ENCODE peak calls at places on chromosomes 2 and 18, in seven cellular contexts. N is cardiac muscle cell, Y is neuronal stem cell, U is K562, O is pancreas, B is aorta, A is ovary. G is an unnamed sample.

GRCh38 chr2:44897406-44897805 is 44.1 kb upstream of the SIX3 start:
- DNase-seq in N (no peak), Y (no peak), U (no peak), O (no peak), B (no peak), A (no peak), G (no peak)

GRCh38 chr2:189179607-189179979 is at the start of gene COL5A2:
- DNase-seq in N (peak; percentile 69), Y (peak; percentile 40), U (no peak), O (peak; percentile 15), B (peak; percentile 49), A (peak; percentile 42), G (no peak)

GRCh38 chr2:231717281-231718180 is 9.2 kb downstream of the PTMA start:
- DNase-seq in N (no peak), Y (no peak), U (peak; percentile 62), O (no peak), B (peak; percentile 68), A (no peak), G (no peak)

GRCh38 chr2:180715044-180715443 is 265.4 kb upstream of the UBE2E3 start:
- DNase-seq in N (no peak), Y (no peak), U (no peak), O (no peak), B (no peak), A (no peak), G (no peak)

GRCh38 chr2:214006601-214007000 is 404.3 kb upstream of the VWC2L start:
- DNase-seq in N (no peak), Y (no peak), U (no peak), O (no peak), B (no peak), A (no peak), G (no peak)

GRCh38 chr2:85119900-85120299 is 13.3 kb upstream of the TCF7L1 start:
- DNase-seq in N (no peak), Y (peak; percentile 4), U (no peak), O (no peak), B (no peak), A (no peak), G (no peak)

GRCh38 chr18:4399929-4400328 is 55.2 kb downstream of the DLGAP1 start:
- DNase-seq in N (no peak), Y (no peak), U (no peak), O (no peak), B (no peak), A (no peak), G (no peak)

GRCh38 chr18:26640541-26640940 is 92.2 kb upstream of the KCTD1 start:
- DNase-seq in N (no peak), Y (no peak), U (no peak), O (no peak), B (no peak), A (no peak), G (no peak)

GRCh38 chr2:86072271-86072858 is 33.3 kb downstream of the POLR1A start:
- DNase-seq in N (no peak), Y (no peak), U (no peak), O (peak; percentile 88), B (peak; percentile 89), A (no peak), G (peak; percentile 86)

GRCh38 chr2:106575955-106576354 is 88.8 kb downstream of the CD8B2 start:
- DNase-seq in N (peak; percentile 57), Y (peak; percentile 33), U (no peak), O (peak; percentile 23), B (peak; percentile 63), A (peak; percentile 39), G (no peak)

GRCh38 chr2:72041638-72042111 is 106.0 kb downstream of the CYP26B1 start:
- DNase-seq in N (no peak), Y (no peak), U (no peak), O (no peak), B (no peak), A (no peak), G (peak; percentile 31)

GRCh38 chr2:52629944-52630343 is 1137.7 kb upstream of the CHAC2 start:
- DNase-seq in N (no peak), Y (no peak), U (no peak), O (no peak), B (no peak), A (no peak), G (no peak)

GRCh38 chr2:100178085-100178788 is 35.8 kb upstream of the AFF3 start:
- DNase-seq in N (peak; percentile 53), Y (peak; percentile 11), U (peak; percentile 52), O (no peak), B (no peak), A (no peak), G (no peak)

GRCh38 chr2:191171708-191172355 is 21.0 kb upstream of the STAT4 start:
- DNase-seq in N (no peak), Y (peak; percentile 3), U (no peak), O (no peak), B (no peak), A (no peak), G (peak; percentile 47)

GRCh38 chr2:74206180-74206688 is 7.8 kb downstream of the MTHFD2 start:
- DNase-seq in N (no peak), Y (no peak), U (peak; percentile 33), O (no peak), B (no peak), A (no peak), G (no peak)

GRCh38 chr2:227450196-227450851 is 21.6 kb upstream of the AGFG1 start:
- DNase-seq in N (no peak), Y (no peak), U (no peak), O (no peak), B (no peak), A (no peak), G (no peak)

GRCh38 chr2:227451655-227451992 is 20.3 kb upstream of the AGFG1 start:
- DNase-seq in N (no peak), Y (no peak), U (no peak), O (no peak), B (no peak), A (no peak), G (no peak)

GRCh38 chr2:227453810-227454209 is 18.1 kb upstream of the AGFG1 start:
- DNase-seq in N (no peak), Y (no peak), U (no peak), O (no peak), B (no peak), A (no peak), G (no peak)

GRCh38 chr2:227454323-227454860 is 17.6 kb upstream of the AGFG1 start:
- DNase-seq in N (no peak), Y (no peak), U (no peak), O (no peak), B (no peak), A (no peak), G (no peak)

GRCh38 chr2:227450921-227451654 is 20.9 kb upstream of the AGFG1 start:
- DNase-seq in N (peak; percentile 40), Y (no peak), U (peak; percentile 83), O (no peak), B (no peak), A (no peak), G (no peak)
- H3K27ac ChIP-seq in N (peak overlapping the region; percentile 49), Y (no peak overlapping the region), U (peak overlapping the region; percentile 86), O (peak overlapping the region; percentile 51), B (no peak overlapping the region), A (no peak overlapping the region), G (no peak overlapping the region)

GRCh38 chr2:54581326-54582039 is 125.4 kb downstream of the SPTBN1 start:
- DNase-seq in N (no peak), Y (no peak), U (no peak), O (no peak), B (no peak), A (no peak), G (no peak)
- H3K4me3 ChIP-seq in N (no peak overlapping the region), Y (no peak overlapping the region), U (no peak overlapping the region), O (no peak overlapping the region), B (no peak overlapping the region), A (no peak overlapping the region), G (no peak overlapping the region)

GRCh38 chr2:238729261-238729935 is 118.5 kb upstream of the TWIST2 start:
- DNase-seq in N (no peak), Y (no peak), U (no peak), O (no peak), B (no peak), A (no peak), G (no peak)

GRCh38 chr2:238727585-238728321 is 120.1 kb upstream of the TWIST2 start:
- DNase-seq in N (no peak), Y (no peak), U (no peak), O (no peak), B (peak; percentile 73), A (peak; percentile 46), G (peak; percentile 49)

GRCh38 chr2:238731961-238732360 is 115.9 kb upstream of the TWIST2 start:
- DNase-seq in N (no peak), Y (no peak), U (no peak), O (no peak), B (no peak), A (no peak), G (no peak)

GRCh38 chr2:238728322-238729260 is 119.3 kb upstream of the TWIST2 start:
- DNase-seq in N (no peak), Y (no peak), U (no peak), O (no peak), B (peak; percentile 74), A (peak; percentile 47), G (no peak)

DNA sequence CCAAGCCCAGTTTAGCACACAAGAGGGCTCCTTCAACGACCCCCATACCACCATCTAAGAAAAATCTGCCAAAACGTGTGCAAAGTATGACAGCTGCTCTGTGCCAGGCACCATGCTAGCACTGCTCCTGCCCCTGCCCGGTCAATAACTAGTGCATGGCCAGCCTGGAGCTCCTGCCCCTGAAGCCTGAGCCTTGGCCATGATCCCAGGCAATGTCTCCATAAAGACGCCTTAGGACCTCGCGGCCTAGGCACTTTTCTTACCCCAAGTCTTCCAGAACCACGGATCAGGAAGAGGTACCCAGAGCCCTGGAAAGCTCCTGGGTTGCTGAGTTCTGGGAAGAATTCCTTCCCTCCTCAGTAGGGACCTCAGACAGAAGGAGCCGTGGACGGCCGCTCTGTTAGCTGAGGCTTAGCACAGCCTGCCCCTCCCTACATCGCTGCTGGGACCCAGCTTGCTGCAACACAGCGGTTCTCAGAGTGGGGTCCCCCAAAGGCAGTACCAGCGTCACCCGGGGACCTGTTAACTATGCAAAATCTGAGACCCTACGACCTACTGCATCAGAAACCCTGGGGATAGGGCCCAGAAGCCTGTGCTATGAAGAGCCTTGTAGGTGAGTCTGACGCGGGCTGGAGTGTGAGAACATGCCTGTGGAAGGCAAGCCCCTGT is 117.8 kb upstream of the TWIST2 start:
- DNase-seq in N (no peak), Y (no peak), U (no peak), O (no peak), B (peak; percentile 34), A (no peak), G (no peak)
- H3K27ac ChIP-seq in N (no peak overlapping the region), Y (no peak overlapping the region), U (no peak overlapping the region), O (no peak overlapping the region), B (peak overlapping the region; percentile 88), A (peak overlapping the region; percentile 68), G (peak overlapping the region; percentile 93)

DNA sequence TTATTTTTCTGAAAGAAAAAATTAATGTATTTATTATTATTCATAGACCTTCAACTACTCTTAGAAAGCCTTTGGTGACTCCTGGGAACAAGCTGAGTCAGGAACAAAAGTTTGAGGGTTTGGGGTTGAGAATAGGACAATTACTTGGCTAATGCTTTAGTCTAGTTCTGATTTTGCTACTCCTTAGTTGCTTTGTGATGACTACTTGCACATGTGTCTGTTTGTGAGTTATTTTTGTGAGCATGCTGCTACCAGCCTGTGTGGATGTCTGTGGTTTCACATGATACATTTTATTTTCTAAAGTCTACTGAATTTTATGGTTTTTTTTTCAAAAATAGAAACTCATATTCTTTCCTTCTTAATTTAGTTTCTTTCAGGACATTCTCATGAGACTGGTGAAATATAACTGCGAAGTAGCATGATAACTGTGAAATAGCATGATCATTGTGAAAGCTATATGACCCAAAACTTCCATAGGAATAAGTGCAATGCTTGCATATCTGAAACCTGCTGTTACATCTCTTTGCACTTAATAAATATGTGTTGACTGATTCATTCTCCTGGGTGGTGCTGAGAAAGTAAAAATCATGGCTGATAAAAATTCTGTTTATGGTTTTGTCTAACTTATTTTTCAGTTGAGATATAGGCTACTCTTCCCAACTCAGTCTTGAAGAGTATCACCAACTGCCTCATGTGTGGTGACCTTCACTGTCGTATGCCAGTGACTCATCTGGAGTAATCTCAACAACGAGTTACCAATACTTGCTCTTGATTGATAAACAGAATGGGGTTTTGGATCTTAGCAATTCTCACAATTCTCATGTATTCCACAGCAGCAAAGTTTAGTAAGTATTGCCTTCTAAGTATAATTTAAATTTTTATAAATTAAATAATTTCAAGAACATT is 17.9 kb upstream of the IL18R1 start:
- DNase-seq in N (no peak), Y (no peak), U (no peak), O (no peak), B (no peak), A (no peak), G (no peak)
- H3K4me3 ChIP-seq in N (no peak overlapping the region), Y (no peak overlapping the region), U (no peak overlapping the region), O (no peak overlapping the region), B (no peak overlapping the region), A (no peak overlapping the region), G (no peak overlapping the region)